ENCODE peak calls at places on chromosome 10, in five cellular contexts. P, K, L, N and G are unnamed samples.

GRCh38 chr10:87862644-87863101 is 660 bp downstream of the KLLN start:
- DNase-seq in P (peak; percentile 34), N (no peak), L (no peak), K (no peak), G (peak; percentile 46)

GRCh38 chr10:59337254-59337653 is 25.1 kb downstream of the FAM13C start:
- DNase-seq in K (no peak), N (peak; percentile 36), L (peak; percentile 25), P (no peak), G (peak; percentile 60)

GRCh38 chr10:114442115-114442630 is 37.9 kb upstream of the AFAP1L2 start:
- DNase-seq in P (no peak), N (no peak), L (no peak), K (no peak), G (no peak)

GRCh38 chr10:29237786-29238185 is 51.1 kb upstream of the LYZL1 start:
- DNase-seq in P (no peak), K (no peak), L (no peak), N (no peak), G (no peak)

GRCh38 chr10:123221418-123221817 is 67.2 kb downstream of the BUB3 start:
- DNase-seq in K (no peak), N (no peak), P (no peak), L (no peak), G (no peak)

GRCh38 chr10:19638173-19638872 is 177.9 kb upstream of the PLXDC2 start:
- DNase-seq in P (peak; percentile 10), N (no peak), L (no peak), K (no peak), G (peak; percentile 26)

GRCh38 chr10:60414877-60415585 is 25.4 kb upstream of the ANK3 start:
- DNase-seq in N (no peak), P (peak; percentile 99), L (no peak), K (no peak), G (peak; percentile 77)

GRCh38 chr10:6055929-6056328 is 6.2 kb downstream of the IL2RA start:
- DNase-seq in N (no peak), K (no peak), P (no peak), L (no peak), G (no peak)

GRCh38 chr10:118775478-118775877 is 20.7 kb upstream of the CACUL1 start:
- DNase-seq in N (no peak), L (no peak), K (no peak), P (no peak), G (no peak)

GRCh38 chr10:8055420-8056349 is 1.2 kb downstream of the GATA3 start:
- DNase-seq in K (no peak), L (no peak), P (no peak), N (no peak), G (no peak)

GRCh38 chr10:121459765-121460453 is 138.3 kb downstream of the FGFR2 start:
- DNase-seq in K (no peak), L (peak; percentile 67), N (no peak), P (no peak), G (no peak)

GRCh38 chr10:121157998-121158397 is 306.8 kb downstream of the WDR11 start:
- DNase-seq in N (no peak), K (no peak), P (no peak), L (no peak), G (no peak)

GRCh38 chr10:113527181-113527580 is 25.7 kb upstream of the HABP2 start:
- DNase-seq in P (no peak), K (no peak), L (no peak), N (no peak), G (no peak)

GRCh38 chr10:8095962-8096361 is 41.5 kb downstream of the GATA3 start:
- DNase-seq in N (no peak), L (no peak), P (no peak), K (no peak), G (no peak)

GRCh38 chr10:116371737-116372136 is 47.5 kb downstream of the CCDC172 start:
- DNase-seq in P (no peak), K (no peak), L (no peak), N (no peak), G (no peak)

DNA sequence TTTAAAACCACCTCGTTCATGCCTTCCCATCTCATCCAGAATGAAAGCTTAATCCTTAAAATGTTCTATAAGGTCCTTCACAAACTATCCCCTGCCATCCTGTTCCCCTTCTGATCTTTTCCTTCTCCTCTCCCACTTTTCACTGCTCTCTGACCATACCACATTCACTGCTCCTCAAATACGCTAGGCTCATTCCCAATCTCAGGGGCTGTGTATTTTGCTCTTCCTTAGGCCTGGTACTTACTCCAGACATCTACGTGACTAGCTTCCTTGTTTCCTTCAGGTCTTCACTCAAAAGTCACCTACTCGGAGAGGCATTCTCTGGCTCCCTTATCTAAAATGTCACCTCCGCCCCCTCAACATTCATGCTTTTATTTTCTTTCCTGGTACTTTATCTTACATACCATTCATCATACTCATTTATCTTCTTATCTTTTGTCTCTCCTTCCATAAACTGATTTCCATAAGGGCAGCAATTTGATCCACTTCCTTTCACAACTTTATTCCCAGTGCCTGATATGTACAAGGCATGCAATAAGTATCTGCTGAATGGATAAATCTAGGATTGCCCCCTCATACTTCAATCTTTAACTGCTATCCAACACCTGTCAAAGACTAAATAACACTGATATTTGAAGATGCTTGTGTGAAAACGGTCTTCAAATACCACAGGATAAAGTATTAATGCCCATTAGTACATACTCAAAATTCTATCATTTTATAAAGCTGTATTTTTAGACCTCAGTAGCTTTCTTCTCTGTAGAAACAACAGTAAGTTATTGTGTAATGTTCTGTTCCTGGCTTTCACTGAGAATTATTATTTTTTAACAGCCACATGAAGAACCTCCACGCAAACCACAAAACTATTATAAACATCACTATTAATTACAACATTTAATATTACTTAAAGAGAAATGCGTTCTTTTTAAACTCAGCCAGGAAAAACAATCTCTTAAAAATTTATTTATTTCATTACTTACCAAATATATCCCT is 27.0 kb downstream of the JMJD1C start:
- DNase-seq in K (no peak), L (no peak), P (no peak), N (no peak), G (no peak)
- H3K27ac ChIP-seq in K (no peak overlapping the region), L (peak overlapping the region; percentile 55), P (no peak overlapping the region), N (no peak overlapping the region), G (no peak overlapping the region)

GRCh38 chr10:125236091-125236490 is 75.7 kb upstream of the CTBP2 start:
- DNase-seq in N (no peak), L (no peak), P (no peak), K (no peak), G (no peak)

GRCh38 chr10:125232841-125233240 is 72.5 kb upstream of the CTBP2 start:
- DNase-seq in K (no peak), P (peak; percentile 63), N (no peak), L (no peak), G (peak; percentile 31)

GRCh38 chr10:125235093-125236069 is 75.0 kb upstream of the CTBP2 start:
- DNase-seq in P (no peak), N (no peak), L (no peak), K (no peak), G (no peak)

DNA sequence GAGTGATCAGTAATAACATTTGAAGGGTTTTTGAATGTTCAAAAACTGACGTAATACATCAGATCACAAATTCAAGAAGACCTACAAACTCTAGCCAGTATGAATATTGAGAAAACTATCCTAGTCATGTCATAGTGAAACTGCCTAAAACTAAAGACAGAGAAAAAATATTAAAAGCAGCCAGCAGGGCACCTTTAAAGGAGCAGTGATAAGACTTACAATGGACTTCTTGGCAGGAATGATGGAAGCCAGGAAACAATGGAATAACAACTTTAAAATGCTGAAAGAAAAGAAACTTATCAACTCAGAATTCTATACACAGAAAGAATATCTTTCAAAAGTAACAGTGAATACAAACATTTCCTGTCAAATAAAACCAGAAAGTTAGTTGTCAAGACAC is 78.3 kb upstream of the CTBP2 start:
- DNase-seq in L (no peak), K (no peak), P (no peak), N (no peak), G (no peak)
- TF ChIP-seq CTCF in L (no peak), K (no peak), P (no peak), N (no peak), G (no peak)

DNA sequence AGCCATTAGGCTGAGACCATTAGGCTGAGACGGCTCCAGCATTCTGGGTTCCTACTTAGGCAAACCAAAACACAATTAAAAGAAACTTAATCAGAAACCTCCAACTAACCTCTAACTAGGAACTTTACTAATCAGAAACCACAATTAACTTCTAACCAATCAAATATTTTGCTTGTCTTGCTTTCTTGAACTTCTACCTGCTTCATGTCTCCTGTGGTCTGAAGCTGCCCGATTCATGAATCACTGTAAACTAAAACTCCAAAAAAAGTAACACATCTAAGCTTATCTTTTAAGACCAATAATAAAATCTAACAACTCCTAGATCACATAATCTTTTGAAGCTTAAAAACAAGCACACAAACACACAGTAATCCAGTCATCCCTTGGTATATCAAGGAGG is 76.1 kb downstream of the PDSS1 start:
- DNase-seq in L (no peak), P (peak; percentile 8), N (no peak), K (no peak), G (no peak)
- H3K27ac ChIP-seq in L (no peak overlapping the region), P (no peak overlapping the region), N (no peak overlapping the region), K (no peak overlapping the region), G (no peak overlapping the region)

DNA sequence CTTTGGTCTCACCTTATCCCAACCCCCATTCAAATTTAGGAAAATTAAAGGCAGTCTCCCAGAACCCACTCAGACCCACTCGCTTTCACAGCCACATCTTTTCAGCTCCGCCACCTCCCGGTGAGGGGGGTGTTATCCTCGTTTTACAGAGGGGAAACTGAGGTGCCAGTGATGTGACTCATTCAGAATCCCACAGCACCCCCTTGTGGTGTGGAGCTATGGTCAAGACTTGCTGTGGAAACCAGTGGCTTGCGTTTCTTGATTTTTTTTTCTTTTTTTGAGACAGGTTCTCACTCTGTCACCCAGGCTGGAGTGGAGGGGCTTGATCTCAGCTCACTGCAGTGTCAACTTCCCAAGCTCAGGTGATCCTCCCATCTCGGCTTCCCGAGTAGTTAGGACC is 27.6 kb downstream of the SLC35G1 start:
- DNase-seq in K (no peak), P (no peak), L (no peak), N (no peak), G (no peak)
- TF ChIP-seq CTCF in K (peak; percentile 29), P (peak; percentile 51), L (no peak), N (no peak), G (peak; percentile 10)

DNA sequence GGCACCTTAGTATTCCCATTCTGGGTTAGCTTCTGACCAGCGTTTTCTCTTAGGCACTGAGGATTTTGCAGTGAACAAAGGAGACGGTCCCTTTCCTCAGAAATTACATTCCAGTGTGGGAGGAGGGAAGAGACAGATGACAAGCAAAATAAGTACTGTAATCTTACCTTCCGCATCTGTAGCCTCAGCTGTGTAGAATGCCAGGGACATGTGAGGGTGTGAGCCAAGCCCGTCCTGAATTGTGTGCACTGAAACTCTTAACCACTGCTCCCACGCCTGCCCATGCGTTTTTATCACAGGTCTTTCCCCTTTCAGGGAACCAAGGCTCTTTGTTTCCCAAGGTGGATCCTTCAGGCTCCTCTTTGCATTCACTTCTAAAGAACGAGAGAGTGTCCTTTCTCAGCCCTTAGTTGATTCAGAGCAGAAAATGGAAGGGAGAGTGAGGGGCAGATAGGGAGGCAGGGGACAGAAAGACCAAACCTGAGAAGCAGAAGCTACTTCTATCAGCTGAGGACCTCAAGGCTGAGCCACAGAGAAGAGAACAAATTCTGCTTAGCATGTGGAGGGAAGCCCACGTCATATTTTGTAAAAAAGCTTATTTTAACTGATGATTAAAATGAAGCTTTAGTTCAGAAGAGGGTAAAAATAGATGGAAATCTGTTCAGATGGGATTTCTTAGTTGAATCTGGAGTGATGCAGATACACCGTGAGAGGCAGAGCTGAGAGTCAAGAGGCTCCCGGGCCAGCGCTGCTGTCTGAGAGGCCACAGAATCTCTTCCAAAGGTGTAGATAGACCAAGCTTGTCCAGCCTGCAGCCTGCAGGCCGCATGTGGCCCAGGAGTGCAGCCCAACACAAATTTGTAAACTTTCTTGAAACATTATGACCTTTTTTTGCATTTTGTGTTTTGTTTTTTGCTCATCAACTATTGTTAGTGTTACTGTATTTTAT is 122.5 kb downstream of the CCNY start:
- DNase-seq in P (no peak), L (no peak), K (no peak), N (no peak), G (no peak)
- H3K27ac ChIP-seq in P (no peak overlapping the region), L (no peak overlapping the region), K (no peak overlapping the region), N (no peak overlapping the region), G (no peak overlapping the region)